ENCODE peak calls at places on chromosomes 4 and X, in ten cellular contexts. Z is breast epithelium, A is brain microvascular endothelial cell, T is fibroblast of mammary gland, J is lower leg skin, W is ascending aorta, E is transverse colon, Q is cardiac muscle cell, F is right atrium auricular region, I is HL-60. M is an unnamed sample.

GRCh38 chr4:16627999-16628398 is 270.4 kb downstream of the LDB2 start:
- DNase-seq in Z (no peak), A (peak), T (peak), J (no peak), W (no peak), E (no peak), Q (peak), F (no peak), I (no peak), M (peak)

GRCh38 chrX:545488-545887 is 85.1 kb upstream of the SHOX start:
- DNase-seq in Z (no peak), A (no peak), T (peak), J (peak), W (no peak), E (no peak), Q (no peak), F (no peak), I (no peak), M (no peak)

GRCh38 chr4:161704653-161705052 is 459.1 kb downstream of the FSTL5 start:
- DNase-seq in Z (no peak), A (no peak), T (no peak), J (no peak), W (no peak), E (no peak), Q (no peak), F (no peak), I (no peak), M (no peak)

GRCh38 chr4:155526452-155527169 is 140.0 kb upstream of the GUCY1A1 start:
- DNase-seq in Z (no peak), A (no peak), T (peak), J (no peak), W (no peak), E (no peak), Q (peak), F (no peak), I (no peak), M (no peak)

GRCh38 chr4:85741921-85742591 is 267.1 kb downstream of the ARHGAP24 start:
- DNase-seq in Z (no peak), A (no peak), T (no peak), J (no peak), W (no peak), E (no peak), Q (no peak), F (no peak), I (no peak), M (no peak)

GRCh38 chrX:18406531-18407266 is 18.7 kb upstream of the CDKL5 start:
- DNase-seq in Z (no peak), A (no peak), T (peak), J (no peak), W (no peak), E (no peak), Q (no peak), F (no peak), I (no peak), M (no peak)

GRCh38 chr4:155529197-155529596 is 137.5 kb upstream of the GUCY1A1 start:
- DNase-seq in Z (no peak), A (no peak), T (peak), J (no peak), W (no peak), E (no peak), Q (peak), F (no peak), I (no peak), M (no peak)

GRCh38 chr4:3355266-3355748 is 62.5 kb downstream of the RGS12 start:
- DNase-seq in Z (peak), A (no peak), T (no peak), J (no peak), W (no peak), E (no peak), Q (no peak), F (peak), I (no peak), M (no peak)

GRCh38 chr4:68904786-68905185 is 46.8 kb downstream of the UGT2A3 start:
- DNase-seq in Z (no peak), A (no peak), T (no peak), J (no peak), W (no peak), E (peak), Q (no peak), F (no peak), I (no peak), M (no peak)

GRCh38 chr4:24625091-24625490 is 40.7 kb upstream of the DHX15 start:
- DNase-seq in Z (no peak), A (no peak), T (no peak), J (no peak), W (no peak), E (no peak), Q (no peak), F (no peak), I (no peak), M (no peak)

GRCh38 chrX:79182616-79183015 is 38.1 kb downstream of the GPR174 start:
- DNase-seq in Z (no peak), A (no peak), T (no peak), J (no peak), W (no peak), E (no peak), Q (no peak), F (no peak), I (no peak), M (no peak)

GRCh38 chr4:173211222-173211621 is 42.6 kb downstream of the GALNT7 start:
- DNase-seq in Z (no peak), A (no peak), T (no peak), J (no peak), W (no peak), E (no peak), Q (no peak), F (no peak), I (no peak), M (no peak)

GRCh38 chr4:186630128-186630527 is 74.8 kb upstream of the MTNR1A start:
- DNase-seq in Z (no peak), A (no peak), T (no peak), J (no peak), W (no peak), E (no peak), Q (no peak), F (no peak), I (no peak), M (no peak)

GRCh38 chrX:15785176-15785735 is 5.0 kb upstream of the ZRSR2 start:
- DNase-seq in Z (no peak), A (no peak), T (no peak), J (no peak), W (no peak), E (no peak), Q (no peak), F (no peak), I (peak), M (no peak)

GRCh38 chr4:38138363-38138762 is 178.2 kb downstream of the PTTG2 start:
- DNase-seq in Z (no peak), A (no peak), T (no peak), J (no peak), W (no peak), E (no peak), Q (no peak), F (no peak), I (no peak), M (no peak)

GRCh38 chr4:150436598-150437370 is 145.2 kb upstream of the MAB21L2 start:
- DNase-seq in Z (no peak), A (no peak), T (peak), J (no peak), W (no peak), E (no peak), Q (no peak), F (no peak), I (no peak), M (no peak)

GRCh38 chr4:181613210-181613609 is 630.0 kb upstream of the TENM3 start:
- DNase-seq in Z (no peak), A (no peak), T (no peak), J (no peak), W (no peak), E (no peak), Q (peak), F (no peak), I (no peak), M (no peak)

GRCh38 chr4:54658321-54659093 is 750 bp downstream of the KIT start:
- DNase-seq in Z (peak), A (peak), T (peak), J (no peak), W (peak), E (peak), Q (peak), F (no peak), I (peak), M (no peak)

GRCh38 chr4:69742596-69742995 is 17.8 kb downstream of the SULT1B1 start:
- DNase-seq in Z (no peak), A (no peak), T (no peak), J (no peak), W (no peak), E (no peak), Q (no peak), F (no peak), I (no peak), M (no peak)

GRCh38 chr4:154487144-154487543 is 4.5 kb downstream of the DCHS2 start:
- DNase-seq in Z (no peak), A (no peak), T (no peak), J (no peak), W (no peak), E (no peak), Q (no peak), F (no peak), I (no peak), M (no peak)

GRCh38 chr4:17934286-17934685 is 87.3 kb downstream of the LCORL start:
- DNase-seq in Z (no peak), A (no peak), T (peak), J (no peak), W (no peak), E (no peak), Q (peak), F (no peak), I (no peak), M (no peak)

GRCh38 chr4:152540293-152540674 is 4.4 kb upstream of the FBXW7 start:
- DNase-seq in Z (no peak), A (no peak), T (no peak), J (no peak), W (no peak), E (no peak), Q (no peak), F (no peak), I (no peak), M (no peak)

GRCh38 chrX:93695981-93696380 is 22.0 kb downstream of the FAM133A start:
- DNase-seq in Z (no peak), A (no peak), T (no peak), J (no peak), W (no peak), E (no peak), Q (no peak), F (no peak), I (no peak), M (no peak)

GRCh38 chrX:150700107-150700506 is 6.9 kb downstream of the MTMR1 start:
- DNase-seq in Z (no peak), A (no peak), T (no peak), J (no peak), W (no peak), E (no peak), Q (no peak), F (no peak), I (no peak), M (no peak)

GRCh38 chrX:19958530-19959486 is 32.1 kb downstream of the BCLAF3 start:
- DNase-seq in Z (no peak), A (peak), T (peak), J (no peak), W (no peak), E (no peak), Q (no peak), F (no peak), I (no peak), M (no peak)

GRCh38 chr4:15035152-15035551 is 32.9 kb downstream of the CPEB2 start:
- DNase-seq in Z (no peak), A (peak), T (peak), J (no peak), W (no peak), E (no peak), Q (no peak), F (no peak), I (no peak), M (no peak)

GRCh38 chr4:108556166-108556565 is 64.2 kb upstream of the RPL34 start:
- DNase-seq in Z (no peak), A (no peak), T (no peak), J (no peak), W (no peak), E (no peak), Q (no peak), F (no peak), I (no peak), M (no peak)

GRCh38 chrX:72305286-72306084 is at the start of gene CITED1:
- DNase-seq in Z (no peak), A (no peak), T (no peak), J (no peak), W (no peak), E (no peak), Q (no peak), F (no peak), I (no peak), M (no peak)

GRCh38 chrX:53080628-53081580 is 1.3 kb upstream of the TSPYL2 start:
- DNase-seq in Z (no peak), A (no peak), T (peak), J (no peak), W (peak), E (no peak), Q (peak), F (no peak), I (no peak), M (no peak)

GRCh38 chr4:118765399-118765798 is 70.5 kb downstream of the SEC24D start:
- DNase-seq in Z (no peak), A (peak), T (peak), J (peak), W (no peak), E (no peak), Q (peak), F (no peak), I (no peak), M (peak)

GRCh38 chr4:183797445-183798248 is 107.5 kb upstream of the STOX2 start:
- DNase-seq in Z (no peak), A (no peak), T (peak), J (no peak), W (no peak), E (peak), Q (peak), F (no peak), I (peak), M (no peak)

GRCh38 chr4:68466185-68466584 is 18.9 kb downstream of the TMPRSS11E start:
- DNase-seq in Z (no peak), A (peak), T (peak), J (no peak), W (no peak), E (no peak), Q (peak), F (no peak), I (no peak), M (peak)

GRCh38 chr4:87399148-87399547 is 8.2 kb upstream of the HSD17B11 start:
- DNase-seq in Z (no peak), A (no peak), T (no peak), J (no peak), W (no peak), E (peak), Q (no peak), F (no peak), I (no peak), M (no peak)

GRCh38 chr4:119041951-119042560 is 93.6 kb upstream of the MYOZ2 start:
- DNase-seq in Z (no peak), A (peak), T (peak), J (peak), W (peak), E (peak), Q (peak), F (peak), I (peak), M (peak)

GRCh38 chr4:1578968-1579833 is 104.9 kb downstream of the FAM53A start:
- DNase-seq in Z (peak), A (peak), T (peak), J (peak), W (peak), E (peak), Q (peak), F (peak), I (peak), M (no peak)
- TF ChIP-seq CTCF in Z (no peak), A (peak), T (no peak), J (no peak), W (peak), E (peak), Q (peak), F (peak), I (no peak), M (no peak)

DNA sequence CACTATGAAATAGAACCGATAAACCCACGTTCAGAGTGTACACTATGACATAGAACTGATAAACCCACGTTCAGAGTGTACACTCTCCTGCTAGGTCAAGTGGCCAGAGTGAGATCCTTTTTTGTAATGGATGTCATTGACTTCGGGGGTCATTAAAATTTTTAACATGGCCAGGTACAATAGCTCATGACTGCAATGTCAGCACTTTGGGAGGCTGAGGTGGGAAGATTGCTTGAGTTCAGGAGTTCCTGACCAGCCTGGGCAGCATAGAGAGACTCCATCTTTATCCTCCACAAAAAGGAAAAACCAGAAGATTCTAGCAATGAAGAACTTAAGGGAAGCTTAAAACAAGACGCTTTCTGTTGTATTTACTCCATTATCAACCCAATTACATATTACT is 439.7 kb upstream of the FRG1 start:
- DNase-seq in Z (no peak), A (no peak), T (no peak), J (no peak), W (no peak), E (no peak), Q (no peak), F (no peak), I (no peak), M (no peak)
- H3K4me3 ChIP-seq in Z (no peak), A (no peak), T (no peak), J (no peak), W (no peak), E (no peak), Q (no peak), F (no peak), I (no peak), M (no peak)

DNA sequence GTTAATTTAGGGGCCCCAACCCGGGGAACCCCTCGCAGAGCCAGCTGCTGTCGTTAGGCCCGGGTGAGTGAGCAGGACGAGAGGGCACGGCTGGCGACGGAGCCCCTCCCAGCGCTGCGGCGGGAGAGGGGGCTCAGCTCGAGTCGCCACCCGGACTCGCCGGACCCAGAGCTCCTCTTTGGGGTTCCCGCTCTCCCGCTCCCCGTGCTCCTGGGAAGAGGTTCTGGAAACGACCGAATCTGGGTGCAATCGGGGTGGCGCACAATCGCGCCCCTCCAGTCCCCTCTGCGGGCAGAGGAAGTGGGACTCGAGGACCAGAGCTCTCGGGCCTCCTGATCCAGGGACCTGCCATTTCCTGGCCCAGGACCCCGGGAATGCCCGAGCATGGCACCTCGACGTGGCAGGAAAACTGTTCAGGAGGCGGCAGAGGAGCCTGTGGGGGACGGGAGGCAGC is 37.3 kb upstream of the ARAF start:
- DNase-seq in Z (no peak), A (no peak), T (no peak), J (no peak), W (no peak), E (no peak), Q (no peak), F (no peak), I (no peak), M (no peak)
- TF ChIP-seq CTCF in Z (no peak), A (no peak), T (no peak), J (no peak), W (no peak), E (no peak), Q (no peak), F (no peak), I (no peak), M (no peak)

DNA sequence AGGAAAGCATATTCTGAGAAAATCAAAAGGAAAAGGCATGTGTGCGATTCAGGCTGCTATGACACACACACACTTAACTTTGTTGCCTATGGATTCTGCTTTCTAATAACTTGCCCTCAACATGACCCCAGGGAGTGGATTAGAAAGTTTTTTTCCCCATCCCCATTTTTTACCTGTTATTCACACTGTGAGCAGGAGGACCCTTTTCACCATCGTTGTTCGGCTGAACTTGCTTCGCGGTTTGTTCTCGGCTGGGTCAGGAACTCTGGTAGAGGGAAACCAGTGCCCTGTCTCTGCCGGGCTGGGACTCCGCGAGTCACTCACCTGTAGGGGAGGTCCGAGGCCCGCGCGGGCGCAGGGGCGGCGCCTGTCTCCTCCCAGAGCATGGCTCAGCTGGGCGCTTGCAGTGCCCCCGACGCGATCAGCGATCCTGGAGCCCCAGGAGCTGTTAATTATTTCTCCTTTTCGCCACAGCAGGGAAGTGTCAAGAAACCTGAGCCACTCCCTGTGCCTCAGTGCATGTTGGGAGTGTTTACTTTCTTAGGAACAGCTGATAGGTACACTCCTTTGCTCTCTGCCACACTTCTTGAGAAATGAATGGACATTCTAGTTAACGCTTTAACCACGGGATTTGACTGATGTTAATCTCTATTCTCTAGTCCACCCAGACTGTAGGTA is at the start of gene RASSF6:
- DNase-seq in Z (peak), A (no peak), T (no peak), J (no peak), W (no peak), E (peak), Q (no peak), F (no peak), I (no peak), M (peak)
- H3K4me3 ChIP-seq in Z (peak), A (peak), T (no peak), J (no peak), W (no peak), E (peak), Q (peak), F (no peak), I (peak), M (peak)

GRCh38 chr4:47623916-47624554 is 139.0 kb downstream of the ATP10D start:
- DNase-seq in Z (no peak), A (peak), T (no peak), J (no peak), W (no peak), E (no peak), Q (peak), F (no peak), I (no peak), M (no peak)
- TF ChIP-seq CTCF in Z (no peak), A (no peak), T (no peak), J (no peak), W (no peak), E (no peak), Q (no peak), F (no peak), I (no peak), M (no peak)

GRCh38 chrX:108437354-108437753 is 868 bp downstream of the COL4A6 start:
- DNase-seq in Z (no peak), A (no peak), T (no peak), J (no peak), W (no peak), E (no peak), Q (no peak), F (no peak), I (no peak), M (no peak)
- H3K4me3 ChIP-seq in Z (peak), A (peak), T (no peak), J (no peak), W (no peak), E (no peak), Q (peak), F (peak), I (no peak), M (no peak)

GRCh38 chr4:11424000-11424399 is 4.7 kb downstream of the HS3ST1 start:
- DNase-seq in Z (peak), A (peak), T (no peak), J (no peak), W (no peak), E (no peak), Q (peak), F (no peak), I (no peak), M (no peak)
- TF ChIP-seq CTCF in Z (no peak), A (peak), T (peak), J (no peak), W (peak), E (peak), Q (peak), F (no peak), I (peak), M (peak)

GRCh38 chrX:71282514-71283408 is 674 bp upstream of the NONO start:
- DNase-seq in Z (no peak), A (peak), T (peak), J (no peak), W (no peak), E (no peak), Q (no peak), F (no peak), I (no peak), M (peak)
- H3K4me3 ChIP-seq in Z (peak), A (peak), T (peak), J (no peak), W (peak), E (no peak), Q (peak), F (peak), I (peak), M (peak)

GRCh38 chr4:139740121-139740520 is 74.5 kb downstream of the MGST2 start:
- DNase-seq in Z (no peak), A (no peak), T (no peak), J (no peak), W (no peak), E (no peak), Q (peak), F (peak), I (no peak), M (no peak)

GRCh38 chr4:139743027-139743426 is 77.4 kb downstream of the MGST2 start:
- DNase-seq in Z (no peak), A (no peak), T (no peak), J (no peak), W (no peak), E (no peak), Q (no peak), F (peak), I (no peak), M (no peak)

GRCh38 chr4:139744232-139744631 is 78.6 kb downstream of the MGST2 start:
- DNase-seq in Z (no peak), A (no peak), T (no peak), J (no peak), W (no peak), E (no peak), Q (no peak), F (no peak), I (no peak), M (no peak)

GRCh38 chr4:139738846-139739613 is 73.4 kb downstream of the MGST2 start:
- DNase-seq in Z (no peak), A (no peak), T (peak), J (no peak), W (no peak), E (no peak), Q (no peak), F (peak), I (no peak), M (no peak)

GRCh38 chr4:139740531-139741041 is 75.0 kb downstream of the MGST2 start:
- DNase-seq in Z (peak), A (peak), T (peak), J (peak), W (peak), E (peak), Q (peak), F (peak), I (peak), M (no peak)
- TF ChIP-seq CTCF in Z (no peak), A (peak), T (peak), J (no peak), W (peak), E (no peak), Q (peak), F (no peak), I (no peak), M (peak)

M was measured in epithelial cell of proximal tubule.